ENCODE peak calls at places on chromosomes 4 and X, in nine cellular contexts. D, B, V, I, M, K, T, C and Z are unnamed samples.

GRCh38 chr4:39846135-39846534 is 131.6 kb downstream of the PDS5A start:
- DNase-seq in T (no peak), M (no peak), I (no peak), V (no peak), B (no peak), K (no peak), D (no peak), C (no peak), Z (no peak)

GRCh38 chr4:108058685-108059440 is 69.2 kb downstream of the HADH start:
- DNase-seq in C (no peak), M (peak; percentile 56), I (no peak), K (no peak), D (no peak), V (no peak), B (no peak), T (no peak), Z (no peak)

GRCh38 chr4:37002625-37003024 is 241.9 kb upstream of the NWD2 start:
- DNase-seq in C (no peak), B (no peak), K (no peak), T (no peak), M (no peak), D (no peak), V (no peak), I (no peak), Z (no peak)

GRCh38 chr4:87068591-87069021 is 133.8 kb downstream of the AFF1 start:
- DNase-seq in T (no peak), K (peak; percentile 21), V (no peak), I (peak; percentile 96), B (no peak), C (no peak), D (no peak), M (no peak), Z (no peak)

GRCh38 chrX:118510076-118510475 is 14.5 kb downstream of the DOCK11 start:
- DNase-seq in D (no peak), B (no peak), T (no peak), M (no peak), V (no peak), K (no peak), I (no peak), C (peak; percentile 50), Z (no peak)

GRCh38 chrX:122094611-122095010 is 1047.2 kb downstream of the GLUD2 start:
- DNase-seq in C (peak; percentile 28), K (peak; percentile 0), M (no peak), B (no peak), I (no peak), V (no peak), T (no peak), D (no peak), Z (no peak)

GRCh38 chr4:7704091-7704490 is 235.6 kb downstream of the AFAP1 start:
- DNase-seq in I (no peak), M (no peak), C (no peak), B (no peak), T (no peak), K (no peak), V (no peak), D (no peak), Z (no peak)

GRCh38 chr4:165502919-165503907 is 124.4 kb downstream of the CPE start:
- DNase-seq in B (no peak), K (no peak), M (peak; percentile 45), T (no peak), V (no peak), I (no peak), C (no peak), D (no peak), Z (no peak)

GRCh38 chr4:118348886-118349285 is 3.9 kb downstream of the PRSS12 start:
- DNase-seq in I (no peak), V (no peak), D (no peak), M (no peak), B (no peak), T (no peak), K (no peak), C (no peak), Z (no peak)

GRCh38 chrX:3268804-3269203 is 77.6 kb downstream of the MXRA5 start:
- DNase-seq in I (no peak), T (no peak), B (no peak), V (no peak), D (no peak), M (no peak), K (no peak), C (no peak), Z (no peak)

GRCh38 chrX:8349816-8350544 is 114.7 kb upstream of the VCX3B start:
- DNase-seq in T (peak; percentile 3), I (no peak), M (no peak), C (no peak), D (no peak), V (no peak), K (no peak), B (no peak), Z (no peak)

GRCh38 chr4:76590847-76591281 is 155.8 kb downstream of the SHROOM3 start:
- DNase-seq in D (no peak), C (no peak), M (no peak), K (no peak), V (no peak), B (no peak), T (no peak), I (no peak), Z (no peak)

GRCh38 chr4:102388636-102389035 is 43.4 kb upstream of the SLC39A8 start:
- DNase-seq in B (no peak), V (no peak), I (no peak), K (no peak), T (no peak), D (no peak), C (no peak), M (no peak), Z (no peak)

GRCh38 chrX:308821-309520 is 9.6 kb downstream of the GTPBP6 start:
- DNase-seq in C (no peak), M (no peak), T (no peak), I (no peak), K (no peak), V (no peak), B (no peak), D (no peak), Z (no peak)

GRCh38 chrX:66166671-66167070 is 2.6 kb downstream of the HEPH start:
- DNase-seq in V (no peak), T (no peak), K (no peak), D (no peak), M (no peak), C (no peak), I (no peak), B (no peak), Z (no peak)

GRCh38 chrX:17500145-17500579 is 125.2 kb downstream of the NHS start:
- DNase-seq in V (no peak), B (no peak), M (no peak), K (no peak), D (no peak), C (no peak), T (no peak), I (no peak), Z (no peak)

GRCh38 chr4:54556081-54556480 is 101.7 kb upstream of the KIT start:
- DNase-seq in D (no peak), C (no peak), V (no peak), B (no peak), T (no peak), I (no peak), K (no peak), M (no peak), Z (no peak)

GRCh38 chr4:40749717-40750460 is at the start of gene NSUN7:
- DNase-seq in C (no peak), I (no peak), D (no peak), B (peak; percentile 58), K (peak; percentile 58), T (peak; percentile 95), V (peak; percentile 25), M (peak; percentile 68), Z (no peak)

GRCh38 chrX:119647552-119648420 is 41.6 kb upstream of the NKRF start:
- DNase-seq in V (no peak), M (no peak), B (peak; percentile 81), I (no peak), T (no peak), K (peak; percentile 94), D (peak; percentile 14), C (no peak), Z (no peak)

GRCh38 chr4:122548452-122548851 is 72.4 kb downstream of the IL21 start:
- DNase-seq in I (no peak), K (no peak), M (no peak), C (no peak), T (no peak), D (no peak), V (no peak), B (no peak), Z (no peak)

GRCh38 chr4:7815981-7816380 is 123.7 kb downstream of the AFAP1 start:
- DNase-seq in B (no peak), C (no peak), M (no peak), K (no peak), V (no peak), T (no peak), D (no peak), I (no peak), Z (no peak)

GRCh38 chrX:135585153-135585552 is 64.7 kb downstream of the INTS6L start:
- DNase-seq in T (no peak), D (no peak), C (no peak), M (no peak), V (no peak), I (no peak), B (no peak), K (no peak), Z (no peak)

GRCh38 chr4:38242822-38243384 is 282.7 kb downstream of the PTTG2 start:
- DNase-seq in B (no peak), C (no peak), T (peak; percentile 53), I (no peak), K (no peak), V (no peak), M (no peak), D (no peak), Z (no peak)

GRCh38 chr4:143338313-143338712 is 1.6 kb downstream of the GAB1 start:
- DNase-seq in I (no peak), C (no peak), K (no peak), M (no peak), B (no peak), T (no peak), D (no peak), V (no peak), Z (no peak)

GRCh38 chr4:39043697-39044363 is 11.6 kb upstream of the TMEM156 start:
- DNase-seq in T (peak; percentile 49), I (no peak), B (no peak), M (no peak), V (no peak), K (peak; percentile 55), D (no peak), C (peak; percentile 44), Z (no peak)

GRCh38 chrX:110561036-110561435 is 202.4 kb downstream of the RTL9 start:
- DNase-seq in D (no peak), I (no peak), M (no peak), T (no peak), C (no peak), K (no peak), V (no peak), B (no peak), Z (no peak)

GRCh38 chrX:99602107-99602506 is 808.0 kb downstream of the PCDH19 start:
- DNase-seq in K (no peak), B (no peak), C (no peak), I (no peak), V (no peak), M (no peak), D (no peak), T (no peak), Z (no peak)

GRCh38 chrX:129545408-129545807 is 5.3 kb downstream of the OCRL start:
- DNase-seq in T (no peak), D (no peak), V (no peak), K (no peak), C (no peak), I (no peak), M (no peak), B (no peak), Z (no peak)

GRCh38 chr4:169238445-169238844 is 32.3 kb downstream of the SH3RF1 start:
- DNase-seq in C (no peak), T (no peak), I (peak; percentile 70), K (no peak), V (no peak), M (no peak), B (no peak), D (no peak), Z (no peak)